ENCODE peak calls at places on chromosomes 7 and 10, in ten cellular contexts. E, S, N, A, L, Q, R, X, B and H are unnamed samples.

GRCh38 chr10:4333474-4333894 is 492.5 kb upstream of the AKR1E2 start:
- DNase-seq in E (no peak), S (no peak), N (no peak), A (no peak), L (no peak), Q (no peak), R (peak; percentile 48), X (no peak), B (no peak), H (no peak)

GRCh38 chr10:80408198-80409085 is at the start of gene PRXL2A:
- DNase-seq in E (no peak), S (peak; percentile 86), N (peak; percentile 21), A (peak; percentile 94), L (no peak), Q (no peak), R (peak; percentile 68), X (peak; percentile 81), B (no peak), H (peak; percentile 45)

GRCh38 chr7:37067961-37068536 is 343.8 kb upstream of the AOAH start:
- DNase-seq in E (no peak), S (peak; percentile 56), N (no peak), A (no peak), L (peak; percentile 7), Q (peak; percentile 13), R (no peak), X (peak; percentile 9), B (no peak), H (no peak)

GRCh38 chr7:143315782-143316181 is at the start of gene CLCN1:
- DNase-seq in E (no peak), S (no peak), N (no peak), A (no peak), L (no peak), Q (no peak), R (no peak), X (no peak), B (no peak), H (no peak)

GRCh38 chr10:124182088-124182541 is 88.7 kb upstream of the CHST15 start:
- DNase-seq in E (no peak), S (no peak), N (no peak), A (no peak), L (no peak), Q (no peak), R (no peak), X (no peak), B (no peak), H (no peak)

GRCh38 chr10:104026762-104027161 is 58.9 kb downstream of the COL17A1 start:
- DNase-seq in E (no peak), S (no peak), N (no peak), A (no peak), L (no peak), Q (no peak), R (no peak), X (no peak), B (peak; percentile 57), H (no peak)

GRCh38 chr10:73095479-73096021 is 1.1 kb downstream of the P4HA1 start:
- DNase-seq in E (peak; percentile 53), S (peak; percentile 43), N (peak; percentile 84), A (peak; percentile 80), L (peak; percentile 82), Q (no peak), R (peak; percentile 74), X (peak; percentile 24), B (no peak), H (peak; percentile 69)

GRCh38 chr7:40700653-40701475 is 566.1 kb downstream of the SUGCT start:
- DNase-seq in E (peak; percentile 54), S (no peak), N (no peak), A (peak; percentile 16), L (peak; percentile 23), Q (no peak), R (peak; percentile 51), X (no peak), B (no peak), H (peak; percentile 49)

GRCh38 chr10:5317547-5318107 is 47.1 kb upstream of the UCN3 start:
- DNase-seq in E (peak; percentile 94), S (no peak), N (peak; percentile 92), A (no peak), L (peak; percentile 73), Q (no peak), R (peak; percentile 80), X (peak; percentile 15), B (peak; percentile 80), H (peak; percentile 87)

GRCh38 chr10:97371696-97372095 is 29.4 kb downstream of the RRP12 start:
- DNase-seq in E (no peak), S (no peak), N (no peak), A (no peak), L (no peak), Q (no peak), R (no peak), X (no peak), B (no peak), H (no peak)

GRCh38 chr7:158887594-158887993 is 31.2 kb downstream of the DYNC2I1 start:
- DNase-seq in E (no peak), S (no peak), N (no peak), A (no peak), L (no peak), Q (no peak), R (no peak), X (no peak), B (no peak), H (no peak)

GRCh38 chr7:151565541-151565940 is 45.8 kb upstream of the RHEB start:
- DNase-seq in E (no peak), S (no peak), N (no peak), A (no peak), L (peak; percentile 41), Q (no peak), R (no peak), X (no peak), B (no peak), H (peak; percentile 25)

GRCh38 chr7:155009570-155010157 is 6.7 kb upstream of the PAXIP1 start:
- DNase-seq in E (no peak), S (no peak), N (no peak), A (no peak), L (no peak), Q (no peak), R (peak; percentile 60), X (no peak), B (no peak), H (peak; percentile 21)
- TF ChIP-seq CTCF in E (peak; percentile 49), S (peak; percentile 19), N (peak; percentile 68), A (peak; percentile 37), L (peak; percentile 29), Q (peak; percentile 50), R (peak; percentile 85), X (peak; percentile 62), B (peak; percentile 58), H (peak; percentile 16)

GRCh38 chr10:43420369-43421200 is 11.6 kb upstream of the HNRNPF start:
- DNase-seq in E (peak; percentile 61), S (peak; percentile 84), N (peak; percentile 63), A (peak; percentile 94), L (peak; percentile 78), Q (no peak), R (peak; percentile 97), X (peak; percentile 90), B (no peak), H (peak; percentile 83)
- TF ChIP-seq CTCF in E (no peak), S (no peak), N (peak; percentile 50), A (peak; percentile 43), L (peak; percentile 26), Q (no peak), R (no peak), X (peak; percentile 25), B (peak; percentile 22), H (no peak)

GRCh38 chr7:128221929-128222403 is 19.1 kb upstream of the LEP start:
- DNase-seq in E (peak; percentile 73), S (no peak), N (peak; percentile 20), A (peak; percentile 25), L (peak; percentile 48), Q (no peak), R (peak; percentile 78), X (no peak), B (peak; percentile 46), H (peak; percentile 75)

GRCh38 chr7:128231677-128232076 is 9.4 kb upstream of the LEP start:
- DNase-seq in E (no peak), S (no peak), N (no peak), A (no peak), L (no peak), Q (no peak), R (no peak), X (no peak), B (no peak), H (no peak)

GRCh38 chr7:128226132-128226980 is 14.7 kb upstream of the LEP start:
- DNase-seq in E (no peak), S (no peak), N (no peak), A (no peak), L (no peak), Q (no peak), R (no peak), X (no peak), B (no peak), H (no peak)

GRCh38 chr7:128231021-128231420 is 10.1 kb upstream of the LEP start:
- DNase-seq in E (no peak), S (no peak), N (no peak), A (no peak), L (no peak), Q (no peak), R (no peak), X (no peak), B (no peak), H (no peak)

GRCh38 chr7:128227246-128227645 is 13.8 kb upstream of the LEP start:
- DNase-seq in E (no peak), S (no peak), N (no peak), A (no peak), L (no peak), Q (no peak), R (no peak), X (no peak), B (no peak), H (no peak)
- TF ChIP-seq CTCF in E (no peak), S (no peak), N (no peak), A (no peak), L (no peak), Q (no peak), R (no peak), X (no peak), B (no peak), H (no peak)

DNA sequence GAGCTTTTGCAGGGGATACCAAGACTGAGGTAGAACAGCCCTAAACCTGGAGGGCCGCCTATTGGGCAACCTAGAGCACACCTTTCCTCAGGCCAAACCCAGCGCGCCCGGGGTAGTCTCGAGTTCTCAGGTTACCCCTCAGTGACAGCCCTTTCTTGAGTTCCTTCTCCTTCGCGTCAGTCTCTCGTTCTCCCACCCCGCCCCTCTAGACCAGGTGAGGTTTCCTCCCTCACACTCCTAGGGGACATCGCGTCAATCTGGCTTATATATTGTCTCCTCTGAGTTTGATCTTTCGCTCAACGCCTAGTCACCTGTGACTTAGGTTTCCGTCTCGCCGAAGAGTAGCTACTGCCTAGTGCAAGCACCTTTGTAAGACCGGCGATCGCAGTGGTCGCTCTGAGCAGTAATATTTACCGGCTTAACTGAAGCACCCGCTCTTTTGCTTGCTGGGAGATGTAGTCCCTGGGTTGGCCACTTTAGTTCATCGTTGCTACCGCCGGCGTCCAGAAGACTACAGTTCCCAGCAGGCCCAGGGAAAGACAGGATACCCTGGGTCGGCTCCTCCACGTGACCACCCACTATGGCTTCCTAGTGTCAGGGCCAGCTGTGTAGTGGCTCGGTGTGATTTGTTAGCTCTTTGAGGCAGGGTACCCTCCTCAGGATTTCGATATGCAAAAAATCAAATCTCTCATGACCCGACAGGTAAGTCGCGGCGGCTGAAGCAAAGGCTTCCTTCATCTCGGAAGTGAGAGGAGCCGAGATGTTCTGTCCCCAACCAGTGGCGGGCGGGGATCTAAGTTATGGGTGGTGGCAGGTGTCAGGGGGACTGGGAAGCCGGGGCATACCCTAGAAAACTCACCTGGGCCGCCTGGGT is at the start of gene VPS50:
- DNase-seq in E (peak; percentile 98), S (peak; percentile 95), N (peak; percentile 98), A (peak; percentile 97), L (peak; percentile 93), Q (peak; percentile 92), R (peak; percentile 97), X (peak; percentile 90), B (peak; percentile 66), H (peak; percentile 97)
- TF ChIP-seq CTCF in E (no peak), S (no peak), N (no peak), A (no peak), L (no peak), Q (no peak), R (no peak), X (no peak), B (no peak), H (no peak)